ENCODE peak calls at places on chromosomes 13 and 19, in seven cellular contexts. S is AG09309, Q is endothelial cell, X is IMR-90, U is progenitor cell of endocrine pancreas, L is esophagus squamous epithelium, M is glutamatergic neuron. Z is an unnamed sample.

GRCh38 chr13:51698352-51698751 is 105.6 kb downstream of the DHRS12 start:
- DNase-seq in S (no peak), Q (no peak), X (no peak), U (no peak), L (no peak), M (no peak), Z (no peak)

GRCh38 chr19:17889609-17890214 is 18.0 kb downstream of the SLC5A5 start:
- DNase-seq in S (no peak), Q (peak; percentile 69), X (peak; percentile 37), U (peak; percentile 54), L (no peak), M (no peak), Z (peak; percentile 65)

GRCh38 chr19:29587518-29587986 is 18.5 kb upstream of the POP4 start:
- DNase-seq in S (no peak), Q (no peak), X (peak; percentile 38), U (no peak), L (no peak), M (no peak), Z (no peak)

GRCh38 chr13:77717508-77717907 is 20.0 kb downstream of the SLAIN1 start:
- DNase-seq in S (no peak), Q (no peak), X (no peak), U (no peak), L (no peak), M (no peak), Z (no peak)

GRCh38 chr13:31731923-31732322 is 7.4 kb upstream of the RXFP2 start:
- DNase-seq in S (no peak), Q (no peak), X (no peak), U (no peak), L (no peak), M (no peak), Z (no peak)

GRCh38 chr19:45253396-45254027 is 2.4 kb downstream of the MARK4 start:
- DNase-seq in S (no peak), Q (no peak), X (peak; percentile 21), U (no peak), L (no peak), M (no peak), Z (no peak)

GRCh38 chr13:75357576-75358295 is 124.2 kb downstream of the TBC1D4 start:
- DNase-seq in S (no peak), Q (peak; percentile 57), X (peak; percentile 68), U (no peak), L (no peak), M (peak; percentile 60), Z (peak; percentile 14)

GRCh38 chr19:5290336-5291262 is 50.0 kb downstream of the PTPRS start:
- DNase-seq in S (no peak), Q (no peak), X (no peak), U (no peak), L (no peak), M (no peak), Z (no peak)

GRCh38 chr13:96899946-96900345 is 94.3 kb downstream of the OXGR1 start:
- DNase-seq in S (no peak), Q (no peak), X (no peak), U (no peak), L (no peak), M (no peak), Z (no peak)

GRCh38 chr13:39148513-39148961 is 110.3 kb downstream of the NHLRC3 start:
- DNase-seq in S (peak; percentile 44), Q (no peak), X (no peak), U (no peak), L (no peak), M (no peak), Z (no peak)

GRCh38 chr13:37869506-37869755 is 141 bp downstream of the TRPC4 start:
- DNase-seq in S (no peak), Q (no peak), X (no peak), U (no peak), L (no peak), M (peak; percentile 15), Z (no peak)

GRCh38 chr13:37870489-37870845 is 895 bp upstream of the TRPC4 start:
- DNase-seq in S (no peak), Q (no peak), X (no peak), U (no peak), L (no peak), M (no peak), Z (no peak)

GRCh38 chr13:37870895-37871550 is 1.5 kb upstream of the TRPC4 start:
- DNase-seq in S (no peak), Q (no peak), X (peak; percentile 79), U (no peak), L (no peak), M (no peak), Z (no peak)

GRCh38 chr13:37868691-37869505 is 674 bp downstream of the TRPC4 start:
- DNase-seq in S (no peak), Q (peak; percentile 6), X (peak; percentile 50), U (no peak), L (no peak), M (no peak), Z (peak; percentile 8)

DNA sequence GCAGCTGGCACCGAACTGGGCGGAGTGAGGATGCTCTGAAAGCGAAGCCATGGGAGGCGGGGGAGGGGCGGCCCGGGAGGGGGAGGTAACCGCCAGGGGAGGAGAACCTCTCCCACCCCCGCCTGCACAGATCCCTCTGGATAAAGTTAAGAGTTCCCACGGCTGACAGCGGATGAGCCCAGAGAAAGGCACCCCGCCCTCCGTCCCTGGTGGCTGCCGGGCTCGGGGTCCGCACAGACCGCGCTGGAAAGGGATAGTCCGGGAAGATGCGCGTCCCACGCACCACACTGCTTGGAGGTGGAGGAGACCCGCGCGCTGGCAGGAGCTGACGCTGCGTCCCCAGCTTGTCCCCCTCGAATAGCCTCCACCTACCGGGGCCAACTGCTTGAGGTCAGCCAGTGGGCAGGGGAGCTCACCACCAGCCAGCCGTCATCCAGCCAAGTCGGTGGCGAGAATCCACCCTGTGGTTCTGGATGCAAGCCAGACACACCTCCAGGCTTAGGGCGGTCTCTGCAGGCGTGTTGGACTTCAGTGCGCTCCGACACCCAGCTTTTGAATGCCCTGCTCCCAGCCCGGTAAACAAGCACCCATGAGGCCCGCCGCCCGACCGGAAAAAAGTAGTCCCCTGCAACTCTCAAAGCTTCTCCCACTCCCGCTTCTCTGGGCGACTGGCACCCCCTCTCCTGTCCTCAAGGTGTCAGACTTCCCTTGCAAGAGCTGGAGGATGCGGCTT is at the start of gene TRPC4:
- DNase-seq in S (peak; percentile 62), Q (peak; percentile 66), X (peak; percentile 59), U (peak; percentile 49), L (no peak), M (peak; percentile 67), Z (peak; percentile 40)
- TF ChIP-seq CTCF in S (peak; percentile 80), Q (peak; percentile 46), X (peak; percentile 47), U (peak; percentile 73), L (no peak), M (no peak), Z (peak; percentile 72)

GRCh38 chr13:47790755-47791154 is 210.3 kb downstream of the SUCLA2 start:
- DNase-seq in S (no peak), Q (no peak), X (no peak), U (no peak), L (no peak), M (no peak), Z (no peak)

GRCh38 chr13:47798194-47798593 is 202.9 kb downstream of the SUCLA2 start:
- DNase-seq in S (no peak), Q (no peak), X (no peak), U (no peak), L (no peak), M (no peak), Z (no peak)

GRCh38 chr13:47798906-47799305 is 202.2 kb downstream of the SUCLA2 start:
- DNase-seq in S (peak; percentile 1), Q (no peak), X (peak; percentile 21), U (no peak), L (no peak), M (no peak), Z (no peak)

GRCh38 chr13:47796816-47797215 is 204.3 kb downstream of the SUCLA2 start:
- DNase-seq in S (no peak), Q (no peak), X (no peak), U (no peak), L (no peak), M (no peak), Z (no peak)

DNA sequence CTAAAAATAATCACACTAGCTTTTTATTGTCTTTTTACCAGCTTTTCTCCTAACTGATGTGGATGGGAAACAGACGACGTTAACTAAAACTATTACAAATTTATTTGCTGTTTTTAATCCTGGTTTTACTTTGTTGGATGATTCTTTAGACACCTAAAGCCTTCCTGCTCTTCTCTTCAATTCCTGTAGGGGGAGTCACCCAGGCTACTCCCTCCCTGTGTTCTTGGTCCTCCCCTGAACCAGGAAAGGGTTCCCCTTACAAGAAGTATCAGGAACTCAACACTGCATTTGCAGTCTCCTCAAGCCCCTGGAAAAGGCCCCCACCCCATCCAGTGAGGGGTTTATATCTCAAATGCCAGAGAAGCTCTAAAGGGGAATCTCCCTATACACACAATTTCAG is 206.1 kb downstream of the SUCLA2 start:
- DNase-seq in S (no peak), Q (no peak), X (peak; percentile 2), U (no peak), L (no peak), M (no peak), Z (no peak)
- TF ChIP-seq CTCF in S (peak; percentile 62), Q (peak; percentile 56), X (peak; percentile 26), U (peak; percentile 53), L (no peak), M (peak; percentile 17), Z (peak; percentile 52)

GRCh38 chr13:113918981-113919646 is 54.8 kb downstream of the C13orf46 start:
- DNase-seq in S (no peak), Q (no peak), X (no peak), U (no peak), L (no peak), M (no peak), Z (no peak)
- TF ChIP-seq CTCF in S (no peak), Q (no peak), X (no peak), U (no peak), L (no peak), M (no peak), Z (no peak)

GRCh38 chr13:60931858-60932546 is 483.6 kb downstream of the PCDH20 start:
- DNase-seq in S (no peak), Q (no peak), X (no peak), U (no peak), L (no peak), M (no peak), Z (no peak)

GRCh38 chr13:60936281-60936680 is 479.4 kb downstream of the PCDH20 start:
- DNase-seq in S (no peak), Q (no peak), X (no peak), U (no peak), L (no peak), M (no peak), Z (no peak)

GRCh38 chr13:60933638-60934037 is 482.0 kb downstream of the PCDH20 start:
- DNase-seq in S (no peak), Q (no peak), X (no peak), U (no peak), L (no peak), M (no peak), Z (no peak)
- TF ChIP-seq CTCF in S (no peak), Q (no peak), X (no peak), U (no peak), L (no peak), M (no peak), Z (no peak)